ENCODE peak calls at places on chromosomes 12 and 14, in eight cellular contexts. I is GM23338, F is uterus, L is skeletal muscle cell, T is cardiac fibroblast, G is adipocyte, Z is IMR-90, X is tibial artery. B is an unnamed sample.

GRCh38 chr14:104746951-104747481 is 5.9 kb upstream of the SIVA1 start:
- DNase-seq in F (no peak), X (peak; percentile 94), G (peak; percentile 48), T (no peak), L (no peak), Z (peak; percentile 55), I (no peak), B (no peak)

GRCh38 chr14:49505026-49505766 is 81.0 kb downstream of the RPS29 start:
- DNase-seq in I (peak; percentile 49), G (no peak), Z (peak; percentile 1), L (no peak), T (no peak), X (no peak), F (no peak), B (no peak)

GRCh38 chr12:77064891-77065360 is 443 bp downstream of the E2F7 start:
- DNase-seq in T (no peak), L (no peak), X (peak; percentile 64), F (no peak), I (peak; percentile 60), Z (no peak), G (no peak), B (no peak)

GRCh38 chr12:3672113-3672509 is 80.8 kb downstream of the CRACR2A start:
- DNase-seq in F (no peak), L (no peak), G (no peak), X (no peak), I (no peak), T (no peak), Z (no peak), B (no peak)

GRCh38 chr12:40144023-40144422 is 38.1 kb upstream of the SLC2A13 start:
- DNase-seq in L (no peak), I (no peak), T (no peak), X (no peak), G (no peak), Z (no peak), F (no peak), B (no peak)

GRCh38 chr14:31897581-31898186 is 179.4 kb upstream of the ARHGAP5 start:
- DNase-seq in F (no peak), I (no peak), X (no peak), T (peak; percentile 42), G (peak; percentile 50), Z (no peak), L (no peak), B (no peak)

GRCh38 chr14:67734675-67735074 is 33.0 kb downstream of the RDH12 start:
- DNase-seq in F (no peak), L (no peak), G (no peak), T (peak; percentile 45), I (peak; percentile 63), Z (peak; percentile 20), X (no peak), B (no peak)

GRCh38 chr12:11860026-11860425 is 210.6 kb downstream of the ETV6 start:
- DNase-seq in X (no peak), F (no peak), L (no peak), Z (no peak), I (no peak), T (no peak), G (no peak), B (no peak)

DNA sequence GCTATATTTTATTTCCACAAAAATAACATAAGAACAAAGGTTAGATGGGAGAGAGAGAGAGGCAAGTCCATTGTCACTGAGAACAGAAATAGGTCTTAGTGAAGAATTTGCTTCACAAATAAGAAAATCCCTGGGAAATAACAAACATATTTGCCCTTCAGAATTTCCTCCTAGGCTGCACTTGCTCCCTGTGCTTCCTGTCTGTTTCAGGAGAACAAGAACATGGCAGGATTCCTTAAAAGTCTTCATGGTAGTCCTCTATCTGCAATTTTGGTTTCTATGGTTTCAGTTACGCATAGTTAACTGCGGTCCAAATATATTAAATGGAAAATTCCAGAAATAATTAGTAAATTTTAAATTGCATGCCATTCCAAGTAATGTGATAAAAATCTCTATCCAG is 34.1 kb downstream of the SENP1 start:
- DNase-seq in T (no peak), I (no peak), F (no peak), Z (no peak), L (no peak), G (no peak), X (no peak), B (no peak)
- H3K4me3 ChIP-seq in T (no peak overlapping the region), I (no peak overlapping the region), F (no peak overlapping the region), Z (no peak overlapping the region), L (no peak overlapping the region), G (no peak overlapping the region), X (no peak overlapping the region), B (no peak overlapping the region)

DNA sequence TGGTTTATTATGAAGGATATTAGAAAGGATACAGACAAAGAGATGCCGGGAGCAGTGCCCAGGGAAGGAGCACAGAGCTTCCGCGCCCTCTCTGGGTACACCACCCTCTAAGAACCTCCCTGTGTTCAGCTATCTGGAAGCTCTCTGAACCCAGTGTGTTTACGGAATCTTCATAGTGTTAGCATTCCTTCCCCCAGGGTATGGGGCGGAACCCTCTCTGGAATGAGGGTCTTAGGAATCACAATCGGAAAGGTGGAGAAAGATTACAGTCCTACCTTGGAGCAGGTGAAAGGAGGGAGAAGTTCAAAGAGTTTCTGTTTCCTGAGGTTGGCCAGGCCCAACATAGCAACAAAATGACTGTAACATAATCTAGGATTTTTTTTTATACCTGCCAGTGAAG is 6.8 kb upstream of the NUDT4 start:
- DNase-seq in T (no peak), Z (no peak), L (no peak), X (no peak), I (peak; percentile 58), F (no peak), G (no peak), B (no peak)
- H3K4me3 ChIP-seq in T (no peak overlapping the region), Z (no peak overlapping the region), L (no peak overlapping the region), X (no peak overlapping the region), I (no peak overlapping the region), F (no peak overlapping the region), G (no peak overlapping the region), B (no peak overlapping the region)

DNA sequence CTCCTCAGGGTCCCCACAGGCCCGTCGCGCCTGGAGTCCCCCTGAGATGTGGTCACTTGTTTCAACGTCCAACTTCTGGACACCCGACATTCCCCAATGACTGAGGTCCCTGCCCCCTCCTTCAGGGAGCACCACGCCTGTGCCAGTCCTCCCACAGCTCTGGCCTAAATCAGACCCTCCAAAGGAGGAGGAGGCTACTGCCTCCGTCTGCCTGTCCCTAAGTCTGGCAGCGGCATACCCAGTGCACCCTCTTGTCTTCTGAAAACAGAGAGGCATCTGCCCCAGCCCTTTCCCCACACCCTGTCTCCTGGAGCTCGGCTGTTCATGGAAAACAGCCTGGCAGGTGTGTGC is 46.2 kb downstream of the TESC start:
- DNase-seq in I (no peak), T (no peak), L (no peak), F (no peak), X (no peak), G (no peak), Z (no peak), B (no peak)
- H3K4me3 ChIP-seq in I (no peak overlapping the region), T (no peak overlapping the region), L (no peak overlapping the region), F (no peak overlapping the region), X (no peak overlapping the region), G (no peak overlapping the region), Z (no peak overlapping the region), B (no peak overlapping the region)

DNA sequence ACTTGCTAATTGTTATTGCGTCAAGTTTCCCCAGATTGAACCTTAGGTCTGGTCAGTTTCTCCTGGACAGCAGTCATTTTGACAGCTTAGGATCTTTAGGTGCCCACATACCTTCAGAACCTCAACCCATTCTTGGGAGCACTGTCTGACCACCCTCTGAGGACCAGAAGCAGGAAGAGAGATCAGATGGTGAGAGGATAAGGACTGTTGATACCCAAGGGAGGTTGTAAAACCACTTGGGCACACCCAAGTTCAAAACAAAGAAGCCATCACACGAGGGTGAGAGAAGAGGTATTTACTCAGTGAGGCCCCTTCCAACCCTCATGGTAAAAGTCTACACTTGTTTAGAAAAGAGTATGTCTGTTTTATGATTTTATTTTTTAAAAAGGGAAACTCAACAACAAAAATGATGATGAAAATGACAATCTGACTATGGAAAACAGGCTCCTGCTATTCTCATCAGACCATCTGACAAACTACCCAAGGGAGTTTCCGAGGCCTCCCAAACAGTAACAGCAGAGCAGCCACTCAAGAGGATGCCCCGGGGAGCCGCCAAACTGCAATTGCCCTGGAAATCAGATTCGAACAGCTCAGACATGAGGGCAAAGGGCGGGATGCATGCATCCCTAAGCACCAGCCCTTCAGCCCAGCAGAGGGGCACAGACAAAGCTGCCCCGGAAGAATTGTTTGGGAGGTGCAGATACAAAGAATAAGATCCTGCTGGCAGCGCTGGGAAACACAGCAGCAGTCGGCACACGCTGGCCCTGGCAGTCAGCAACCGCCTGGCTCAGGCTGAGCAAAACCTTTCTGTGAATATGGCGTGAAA is 162.6 kb upstream of the PLEKHG7 start:
- DNase-seq in G (no peak), T (no peak), L (no peak), Z (no peak), F (no peak), I (peak; percentile 41), X (no peak), B (no peak)
- H3K4me3 ChIP-seq in G (no peak overlapping the region), T (no peak overlapping the region), L (no peak overlapping the region), Z (no peak overlapping the region), F (no peak overlapping the region), I (no peak overlapping the region), X (no peak overlapping the region), B (no peak overlapping the region)

DNA sequence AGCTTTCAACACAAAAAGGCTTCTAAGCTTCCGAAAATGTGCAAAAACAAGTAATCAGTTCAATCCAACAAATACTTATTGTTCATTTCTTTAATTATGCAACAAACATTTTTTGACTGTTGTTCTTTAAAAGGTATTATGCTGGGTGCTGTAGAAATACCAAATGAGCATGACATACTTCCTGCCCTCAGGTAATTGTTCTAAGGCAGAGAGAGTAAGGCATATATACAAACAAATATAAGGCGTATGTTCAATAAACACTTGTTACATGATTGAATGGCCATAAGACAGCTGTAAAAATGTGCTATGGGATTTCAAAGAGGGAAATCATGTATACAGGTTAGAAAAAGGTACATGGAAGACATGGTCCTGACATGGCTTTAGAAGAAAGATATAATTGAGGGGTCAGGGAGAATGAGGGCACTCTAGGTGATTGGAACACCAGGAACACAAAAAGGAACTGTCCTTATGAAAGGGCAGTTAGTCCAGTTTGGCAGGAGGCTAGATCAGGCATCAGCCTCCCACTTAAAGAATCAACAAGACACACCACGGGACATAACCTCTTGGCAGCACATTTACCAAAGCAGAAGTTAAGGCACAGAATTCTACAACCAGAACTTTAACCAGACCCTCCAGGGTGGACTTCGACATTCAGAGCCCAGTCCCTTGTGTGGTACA is 135.8 kb upstream of the SCAF11 start:
- DNase-seq in L (no peak), G (no peak), I (no peak), Z (no peak), T (no peak), F (no peak), X (no peak), B (no peak)
- H3K4me3 ChIP-seq in L (no peak overlapping the region), G (no peak overlapping the region), I (no peak overlapping the region), Z (no peak overlapping the region), T (no peak overlapping the region), F (no peak overlapping the region), X (no peak overlapping the region), B (no peak overlapping the region)

DNA sequence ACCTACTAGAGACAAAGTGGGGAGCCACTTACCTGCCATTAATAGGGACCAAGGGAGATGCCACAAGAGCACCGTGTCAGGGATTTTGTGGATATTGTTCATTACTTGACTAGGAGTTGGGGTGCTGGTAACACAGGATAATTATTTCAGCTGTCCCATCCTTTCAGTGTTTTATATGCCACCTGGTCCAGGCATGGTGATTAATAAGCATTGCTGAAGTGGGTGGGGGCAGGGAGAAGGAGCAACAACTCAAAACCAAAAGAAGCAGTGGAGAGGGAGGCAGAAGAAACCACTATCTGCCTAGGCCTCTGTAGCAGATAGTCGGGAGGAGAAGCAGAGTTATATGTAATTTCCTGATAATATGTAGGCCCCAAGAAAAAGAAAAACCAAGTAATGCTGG is 184.6 kb downstream of the NPAS3 start:
- DNase-seq in F (no peak), G (no peak), T (no peak), I (no peak), X (no peak), L (no peak), Z (no peak), B (no peak)
- H3K4me3 ChIP-seq in F (no peak overlapping the region), G (no peak overlapping the region), T (no peak overlapping the region), I (no peak overlapping the region), X (no peak overlapping the region), L (no peak overlapping the region), Z (no peak overlapping the region), B (no peak overlapping the region)